ENCODE peak calls at places on chromosome 2, in seven cellular contexts. B is right cardiac atrium, X is adrenal gland, M is uterus, G is neural crest cell, I is NCI-H2081, O is ELR. C is an unnamed sample.
A peak's percentile ranks its signal among the peaks of the same experiment; 100 is the strongest.

GRCh38 chr2:197915548-197916265 is 111.3 kb downstream of the PLCL1 start:
- DNase-seq in G (no peak), O (no peak), M (no peak), B (no peak), I (no peak), X (no peak), C (no peak)

GRCh38 chr2:201419057-201419635 is 32.1 kb downstream of the TRAK2 start:
- DNase-seq in M (no peak), G (no peak), I (no peak), X (peak; percentile 52), O (peak; percentile 59), B (no peak), C (no peak)

GRCh38 chr2:99735753-99736152 is 245.9 kb upstream of the REV1 start:
- DNase-seq in B (no peak), M (no peak), X (no peak), I (no peak), G (no peak), O (no peak), C (no peak)

GRCh38 chr2:58336416-58336815 is 95.3 kb upstream of the FANCL start:
- DNase-seq in B (no peak), X (no peak), M (no peak), I (peak; percentile 71), O (no peak), G (no peak), C (no peak)

GRCh38 chr2:241803387-241804325 is 5.3 kb upstream of the NEU4 start:
- DNase-seq in G (no peak), I (peak; percentile 73), M (no peak), O (peak; percentile 33), X (peak; percentile 76), B (peak; percentile 72), C (no peak)

GRCh38 chr2:129606496-129607270 is 372.8 kb upstream of the RAB6C start:
- DNase-seq in O (no peak), M (no peak), G (no peak), B (no peak), X (no peak), I (no peak), C (no peak)

GRCh38 chr2:98085649-98086048 is 1.3 kb upstream of the VWA3B start:
- DNase-seq in I (no peak), X (no peak), G (no peak), B (no peak), M (no peak), O (no peak), C (no peak)

GRCh38 chr2:24926602-24927252 is 6.7 kb upstream of the ADCY3 start:
- DNase-seq in G (no peak), O (no peak), I (no peak), B (peak; percentile 84), X (peak; percentile 63), M (peak; percentile 70), C (no peak)

GRCh38 chr2:128376241-128377041 is 57.8 kb upstream of the HS6ST1 start:
- DNase-seq in M (no peak), X (no peak), B (no peak), I (no peak), O (no peak), G (no peak), C (no peak)

GRCh38 chr2:225400060-225400511 is 576 bp downstream of the NYAP2 start:
- DNase-seq in I (peak; percentile 86), X (peak; percentile 26), O (peak; percentile 58), B (peak; percentile 11), G (peak; percentile 52), M (no peak), C (peak; percentile 48)

GRCh38 chr2:120626566-120626965 is 109.1 kb upstream of the GLI2 start:
- DNase-seq in M (no peak), I (no peak), X (no peak), G (no peak), O (no peak), B (no peak), C (no peak)

GRCh38 chr2:3771576-3771975 is 68.2 kb downstream of the DCDC2C start:
- DNase-seq in B (no peak), O (no peak), I (no peak), X (no peak), M (no peak), G (no peak), C (no peak)

GRCh38 chr2:234496835-234497591 is at the start of gene ARL4C:
- DNase-seq in O (peak; percentile 68), G (peak; percentile 60), X (peak; percentile 72), B (peak; percentile 72), I (peak; percentile 80), M (peak; percentile 24), C (no peak)

GRCh38 chr2:152562208-152562884 is 154.9 kb downstream of the PRPF40A start:
- DNase-seq in O (no peak), X (no peak), G (no peak), I (no peak), M (no peak), B (no peak), C (no peak)

GRCh38 chr2:45973426-45973825 is 322.0 kb downstream of the PRKCE start:
- DNase-seq in G (no peak), B (no peak), O (no peak), X (no peak), M (no peak), I (peak; percentile 43), C (no peak)

GRCh38 chr2:74003494-74004211 is 18.9 kb downstream of the TET3 start:
- DNase-seq in O (peak; percentile 81), X (no peak), I (no peak), B (peak; percentile 55), M (peak; percentile 62), G (no peak), C (no peak)

GRCh38 chr2:118750959-118751565 is 96.4 kb downstream of the EN1 start:
- DNase-seq in I (no peak), B (no peak), O (no peak), M (no peak), G (no peak), X (no peak), C (no peak)